ENCODE peak calls at places on chromosomes 11 and 22, in nine cellular contexts. Z, B, F, P, V, X, T, U and J are unnamed samples.

GRCh38 chr11:2306971-2307732 is 5.3 kb downstream of the TSPAN32 start:
- DNase-seq in Z (no peak), B (no peak), F (no peak), P (peak; percentile 76), V (peak; percentile 42), X (no peak), T (no peak), U (no peak), J (no peak)

GRCh38 chr11:64276653-64277431 is 7.6 kb downstream of the BAD start:
- DNase-seq in Z (no peak), B (peak; percentile 44), F (no peak), P (no peak), V (peak; percentile 44), X (peak; percentile 0), T (no peak), U (no peak), J (no peak)

GRCh38 chr11:72624496-72625201 is 49.6 kb downstream of the PDE2A start:
- DNase-seq in Z (no peak), B (no peak), F (no peak), P (no peak), V (peak; percentile 57), X (no peak), T (no peak), U (no peak), J (no peak)

GRCh38 chr22:37021710-37022482 is 2.4 kb downstream of the MPST start:
- DNase-seq in Z (peak; percentile 50), B (no peak), F (peak; percentile 52), P (no peak), V (peak; percentile 49), X (peak; percentile 45), T (peak; percentile 43), U (peak; percentile 46), J (no peak)

GRCh38 chr11:45298718-45299117 is 12.6 kb upstream of the SYT13 start:
- DNase-seq in Z (no peak), B (no peak), F (no peak), P (no peak), V (no peak), X (no peak), T (no peak), U (no peak), J (no peak)

GRCh38 chr11:77020751-77021150 is 13.4 kb upstream of the B3GNT6 start:
- DNase-seq in Z (no peak), B (no peak), F (no peak), P (no peak), V (no peak), X (no peak), T (no peak), U (no peak), J (no peak)

GRCh38 chr11:56977324-56977723 is 11.4 kb upstream of the OR5AK2 start:
- DNase-seq in Z (no peak), B (no peak), F (no peak), P (no peak), V (no peak), X (no peak), T (no peak), U (no peak), J (no peak)

GRCh38 chr22:23088199-23088604 is 17.9 kb downstream of the GNAZ start:
- DNase-seq in Z (no peak), B (no peak), F (no peak), P (no peak), V (no peak), X (no peak), T (peak; percentile 83), U (no peak), J (no peak)